ENCODE peak calls at places on chromosomes 4 and X, in five cellular contexts. O is ascending aorta, B is body of pancreas, M is Peyer's patch, U is endodermal cell. J is an unnamed sample. For H3K4me1, the result is how much of the 10 kb centered on the place peaks cover.

GRCh38 chrX:1322393-1322792 is 14.2 kb upstream of the IL3RA start:
- DNase-seq in O (no peak), B (no peak), M (no peak), U (no peak), J (no peak)

GRCh38 chrX:100812216-100813158 is 7.7 kb upstream of the CSTF2 start:
- DNase-seq in O (no peak), B (no peak), M (peak), U (peak), J (no peak)

GRCh38 chrX:11423362-11423818 is 130.2 kb downstream of the AMELX start:
- DNase-seq in O (no peak), B (peak), M (no peak), U (no peak), J (no peak)

GRCh38 chr4:99381588-99382175 is 29.1 kb upstream of the ADH1C start:
- DNase-seq in O (no peak), B (no peak), M (no peak), U (no peak), J (no peak)

GRCh38 chr4:123017636-123018390 is 95.4 kb upstream of the NUDT6 start:
- DNase-seq in O (no peak), B (no peak), M (no peak), U (no peak), J (no peak)

GRCh38 chr4:92059615-92060014 is 244.2 kb upstream of the GRID2 start:
- DNase-seq in O (no peak), B (peak), M (no peak), U (no peak), J (no peak)

GRCh38 chrX:75968293-75968692 is 183.2 kb upstream of the MAGEE2 start:
- DNase-seq in O (no peak), B (no peak), M (no peak), U (peak), J (no peak)

GRCh38 chr4:71294301-71294700 is 44.5 kb upstream of the SLC4A4 start:
- DNase-seq in O (no peak), B (no peak), M (no peak), U (no peak), J (peak)

GRCh38 chr4:166501941-166502382 is 628.9 kb downstream of the TLL1 start:
- DNase-seq in O (no peak), B (peak), M (no peak), U (peak), J (no peak)

GRCh38 chr4:158003212-158003611 is 169.6 kb downstream of the GASK1B start:
- DNase-seq in O (no peak), B (no peak), M (no peak), U (no peak), J (no peak)

GRCh38 chr4:5798447-5798846 is 87.4 kb downstream of the EVC start:
- DNase-seq in O (no peak), B (no peak), M (no peak), U (no peak), J (no peak)

GRCh38 chrX:15623074-15623473 is 22.3 kb upstream of the ACE2 start:
- DNase-seq in O (no peak), B (no peak), M (no peak), U (no peak), J (no peak)

GRCh38 chr4:94545296-94545695 is 93.6 kb downstream of the PDLIM5 start:
- DNase-seq in O (no peak), B (no peak), M (no peak), U (no peak), J (peak)
- H3K27ac ChIP-seq in O (peak), B (no peak), M (no peak), U (no peak), J (peak)

GRCh38 chrX:45400380-45400779 is 199.7 kb upstream of the DIPK2B start:
- DNase-seq in O (no peak), B (no peak), M (no peak), U (no peak), J (no peak)

GRCh38 chrX:45401923-45402322 is 201.2 kb upstream of the DIPK2B start:
- DNase-seq in O (no peak), B (no peak), M (no peak), U (no peak), J (no peak)

GRCh38 chrX:45404206-45404605 is 203.5 kb upstream of the DIPK2B start:
- DNase-seq in O (no peak), B (peak), M (no peak), U (no peak), J (no peak)
- H3K4me1 ChIP-seq in O (under half), B (under half), M (under half), U (under half), J (under half)

DNA sequence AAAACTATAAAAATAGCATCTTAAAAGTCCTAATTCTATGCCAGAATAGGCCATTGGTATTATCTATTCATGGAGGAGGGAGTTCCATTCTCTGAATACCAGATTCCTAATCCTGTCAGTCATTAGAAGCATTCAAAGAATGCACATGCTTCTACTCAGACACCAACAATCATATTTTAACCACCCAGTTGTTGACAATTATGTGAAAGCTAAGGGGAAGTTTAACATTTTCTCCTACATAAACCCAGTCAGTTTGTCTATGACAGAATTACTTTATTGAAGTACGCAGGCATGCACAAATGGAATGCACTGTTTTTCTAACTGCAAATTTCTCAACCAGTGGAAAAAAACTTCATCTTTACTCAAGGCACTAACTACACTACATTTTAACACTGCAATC is 69.6 kb upstream of the MTNR1A start:
- DNase-seq in O (no peak), B (no peak), M (no peak), U (no peak), J (no peak)
- H3K27ac ChIP-seq in O (peak), B (no peak), M (no peak), U (no peak), J (no peak)

DNA sequence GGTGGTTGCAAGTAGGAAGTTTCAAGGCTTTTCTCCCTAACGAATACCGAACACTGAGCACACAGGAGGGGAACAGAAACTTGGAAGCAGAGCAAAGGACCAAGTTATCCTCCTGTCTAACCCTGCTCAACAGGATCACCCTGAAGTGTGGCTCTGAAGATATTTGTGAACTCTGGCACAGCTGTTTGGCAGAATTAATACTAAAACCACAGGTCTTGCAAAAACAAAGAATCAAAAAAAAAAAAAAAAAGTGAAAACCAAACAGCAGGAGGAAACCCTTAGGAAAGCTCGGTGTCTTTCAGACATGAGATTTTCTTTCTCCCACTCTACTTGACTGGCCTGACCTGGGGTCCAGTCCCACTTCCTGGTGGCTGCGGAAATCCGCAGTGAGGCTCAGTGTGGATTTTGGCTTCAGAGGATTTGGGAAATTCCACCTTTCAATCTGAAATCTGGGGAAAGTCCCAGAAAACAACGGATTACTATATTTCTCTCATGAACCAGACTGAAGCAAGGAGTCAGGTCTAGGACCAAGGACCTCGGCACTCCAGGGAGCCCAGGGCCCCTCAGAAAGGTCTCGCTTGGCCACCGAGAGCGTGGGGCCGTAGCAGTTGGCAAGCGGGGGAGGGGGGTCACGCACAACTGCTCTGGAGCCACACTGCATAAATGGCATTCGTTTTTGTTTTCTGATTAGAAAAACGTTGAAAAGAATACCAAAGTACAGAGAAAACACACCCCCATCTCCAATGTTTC is 867 bp downstream of the TIFA start:
- DNase-seq in O (no peak), B (peak), M (no peak), U (no peak), J (peak)
- H3K4me1 ChIP-seq in O (under half), B (under half), M (under half), U (under half), J (under half)

DNA sequence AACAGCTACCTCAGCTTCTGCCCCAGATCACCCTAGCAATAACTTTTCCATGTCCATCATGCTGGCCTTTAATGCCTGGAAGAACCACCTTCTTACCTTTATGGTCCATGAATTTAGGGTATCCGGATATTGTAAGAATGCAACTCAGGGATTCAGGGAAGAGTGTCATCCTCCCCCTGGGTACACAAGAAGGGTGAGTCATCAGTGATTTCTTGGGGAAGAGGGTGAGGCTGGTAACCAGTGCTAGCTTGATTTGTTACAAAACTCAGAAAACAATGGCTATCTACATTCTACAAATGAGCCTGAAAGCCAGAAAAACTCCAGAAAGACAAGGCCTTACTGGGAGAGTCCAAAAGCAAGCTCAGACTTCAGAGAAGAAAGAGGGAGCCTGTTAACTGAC is 10.4 kb upstream of the NALF2 start:
- DNase-seq in O (no peak), B (no peak), M (no peak), U (no peak), J (no peak)
- H3K27ac ChIP-seq in O (no peak), B (no peak), M (no peak), U (no peak), J (no peak)

DNA sequence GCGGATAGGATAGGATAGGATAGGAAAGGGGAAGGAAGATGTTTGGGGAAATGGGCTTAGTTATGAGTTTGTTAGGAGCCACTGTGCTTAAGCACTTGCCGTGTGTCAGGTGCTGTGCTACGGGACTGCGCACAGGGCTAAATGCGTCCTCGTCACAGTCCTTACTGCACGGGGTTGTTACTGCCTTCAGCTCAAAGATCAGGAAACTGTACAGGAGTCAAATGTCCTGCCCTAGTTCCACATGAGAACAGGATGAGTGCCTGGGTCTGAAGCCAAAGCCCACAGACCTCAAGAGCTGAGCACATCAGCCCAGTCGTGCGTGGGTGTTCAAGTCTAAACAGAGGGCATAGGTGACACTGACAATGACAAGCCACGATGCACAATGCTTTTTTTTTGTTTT is 15.0 kb downstream of the ACSL1 start:
- DNase-seq in O (no peak), B (no peak), M (no peak), U (no peak), J (no peak)
- H3K4me1 ChIP-seq in O (under half), B (half or more), M (under half), U (under half), J (under half)

GRCh38 chr4:132108784-132109183 is 1040.3 kb upstream of the PCDH10 start:
- DNase-seq in O (no peak), B (no peak), M (no peak), U (no peak), J (peak)
- H3K27ac ChIP-seq in O (no peak), B (no peak), M (no peak), U (no peak), J (no peak)

GRCh38 chr4:184455299-184455698 is 19.1 kb downstream of the IRF2 start:
- DNase-seq in O (no peak), B (no peak), M (no peak), U (no peak), J (no peak)
- H3K4me1 ChIP-seq in O (under half), B (under half), M (under half), U (under half), J (under half)

GRCh38 chr4:54066088-54066415 is 1.6 kb upstream of the CHIC2 start:
- DNase-seq in O (no peak), B (no peak), M (no peak), U (no peak), J (no peak)

GRCh38 chr4:54065282-54066087 is 1.1 kb upstream of the CHIC2 start:
- DNase-seq in O (no peak), B (no peak), M (no peak), U (no peak), J (no peak)

GRCh38 chr4:54064317-54065275 is at the start of gene CHIC2:
- DNase-seq in O (peak), B (peak), M (peak), U (peak), J (peak)

GRCh38 chr4:54067163-54067562 is 2.8 kb upstream of the CHIC2 start:
- DNase-seq in O (no peak), B (no peak), M (no peak), U (no peak), J (peak)

GRCh38 chr4:54066718-54067129 is 2.3 kb upstream of the CHIC2 start:
- DNase-seq in O (no peak), B (peak), M (no peak), U (no peak), J (no peak)
- H3K27ac ChIP-seq in O (peak), B (peak), M (no peak), U (no peak), J (peak)

GRCh38 chr4:143380651-143381050 is 44.0 kb downstream of the GAB1 start:
- DNase-seq in O (no peak), B (no peak), M (no peak), U (no peak), J (no peak)
- H3K4me1 ChIP-seq in O (under half), B (half or more), M (under half), U (under half), J (under half)

J was measured in foreskin keratinocyte.